ENCODE peak calls at places on chromosomes 4 and X, in five cellular contexts. One of them, this sample, is unnamed.

GRCh38 chr4:147843162-147843561 is 111.3 kb downstream of the ARHGAP10 start:
- DNase-seq in lower lobe of right lung: no peak
- DNase-seq in chondrocyte: no peak
- DNase-seq in neural progenitor cell: no peak
- DNase-seq in endothelial cell: no peak
- DNase-seq in this sample: no peak

GRCh38 chr4:122313001-122313400 is 65.8 kb upstream of the ADAD1 start:
- DNase-seq in lower lobe of right lung: no peak
- DNase-seq in chondrocyte: no peak
- DNase-seq in neural progenitor cell: no peak
- DNase-seq in endothelial cell: no peak
- DNase-seq in this sample: no peak

GRCh38 chr4:82688091-82688815 is 110.3 kb downstream of the SCD5 start:
- DNase-seq in lower lobe of right lung: no peak
- DNase-seq in chondrocyte: no peak
- DNase-seq in neural progenitor cell: no peak
- DNase-seq in endothelial cell: no peak
- DNase-seq in this sample: no peak

GRCh38 chr4:85774000-85774399 is 299.1 kb downstream of the ARHGAP24 start:
- DNase-seq in lower lobe of right lung: no peak
- DNase-seq in chondrocyte: no peak
- DNase-seq in neural progenitor cell: no peak
- DNase-seq in endothelial cell: no peak
- DNase-seq in this sample: no peak

GRCh38 chr4:56909083-56909981 is 1.6 kb downstream of the REST start:
- DNase-seq in lower lobe of right lung: peak
- DNase-seq in chondrocyte: no peak
- DNase-seq in neural progenitor cell: peak
- DNase-seq in endothelial cell: peak
- DNase-seq in this sample: no peak

GRCh38 chr4:10051536-10052135 is 30.3 kb upstream of the SLC2A9 start:
- DNase-seq in lower lobe of right lung: no peak
- DNase-seq in chondrocyte: no peak
- DNase-seq in neural progenitor cell: peak
- DNase-seq in endothelial cell: no peak
- DNase-seq in this sample: no peak

GRCh38 chr4:4762909-4763814 is 96.3 kb upstream of the MSX1 start:
- DNase-seq in lower lobe of right lung: no peak
- DNase-seq in chondrocyte: peak
- DNase-seq in neural progenitor cell: peak
- DNase-seq in endothelial cell: peak
- DNase-seq in this sample: no peak

GRCh38 chr4:135120190-135120589 is 918.6 kb upstream of the PABPC4L start:
- DNase-seq in lower lobe of right lung: no peak
- DNase-seq in chondrocyte: no peak
- DNase-seq in neural progenitor cell: no peak
- DNase-seq in endothelial cell: no peak
- DNase-seq in this sample: no peak

GRCh38 chr4:173556398-173557131 is 26.5 kb upstream of the HAND2 start:
- DNase-seq in lower lobe of right lung: no peak
- DNase-seq in chondrocyte: no peak
- DNase-seq in neural progenitor cell: no peak
- DNase-seq in endothelial cell: no peak
- DNase-seq in this sample: no peak

GRCh38 chrX:48721916-48722315 is 25.4 kb downstream of the SUV39H1 start:
- DNase-seq in lower lobe of right lung: no peak
- DNase-seq in chondrocyte: no peak
- DNase-seq in neural progenitor cell: no peak
- DNase-seq in endothelial cell: no peak
- DNase-seq in this sample: no peak

GRCh38 chr4:78534286-78534955 is 17.1 kb upstream of the ANXA3 start:
- DNase-seq in lower lobe of right lung: no peak
- DNase-seq in chondrocyte: no peak
- DNase-seq in neural progenitor cell: peak
- DNase-seq in endothelial cell: no peak
- DNase-seq in this sample: no peak

GRCh38 chrX:10892605-10893225 is 218.4 kb upstream of the HCCS start:
- DNase-seq in lower lobe of right lung: no peak
- DNase-seq in chondrocyte: no peak
- DNase-seq in neural progenitor cell: no peak
- DNase-seq in endothelial cell: no peak
- DNase-seq in this sample: no peak

GRCh38 chrX:68721991-68722860 is 74.8 kb downstream of the STARD8 start:
- DNase-seq in lower lobe of right lung: no peak
- DNase-seq in chondrocyte: peak
- DNase-seq in neural progenitor cell: no peak
- DNase-seq in endothelial cell: no peak
- DNase-seq in this sample: peak

GRCh38 chrX:13932416-13932815 is 97.3 kb downstream of the GEMIN8 start:
- DNase-seq in lower lobe of right lung: no peak
- DNase-seq in chondrocyte: no peak
- DNase-seq in neural progenitor cell: no peak
- DNase-seq in endothelial cell: no peak
- DNase-seq in this sample: no peak

GRCh38 chr4:26020083-26020668 is 106.2 kb downstream of the SMIM20 start:
- DNase-seq in lower lobe of right lung: no peak
- DNase-seq in chondrocyte: no peak
- DNase-seq in neural progenitor cell: no peak
- DNase-seq in endothelial cell: no peak
- DNase-seq in this sample: no peak

GRCh38 chr4:90977726-90978125 is 850.5 kb downstream of the CCSER1 start:
- DNase-seq in lower lobe of right lung: no peak
- DNase-seq in chondrocyte: no peak
- DNase-seq in neural progenitor cell: no peak
- DNase-seq in endothelial cell: no peak
- DNase-seq in this sample: no peak

GRCh38 chrX:17552251-17552650 is 177.3 kb downstream of the NHS start:
- DNase-seq in lower lobe of right lung: no peak
- DNase-seq in chondrocyte: no peak
- DNase-seq in neural progenitor cell: no peak
- DNase-seq in endothelial cell: no peak
- DNase-seq in this sample: no peak

GRCh38 chr4:13544556-13545393 is 467 bp upstream of the NKX3-2 start:
- DNase-seq in lower lobe of right lung: peak
- DNase-seq in chondrocyte: peak
- DNase-seq in neural progenitor cell: peak
- DNase-seq in endothelial cell: peak
- DNase-seq in this sample: peak

GRCh38 chr4:165204462-165204830 is 2.9 kb upstream of the KLHL2 start:
- DNase-seq in lower lobe of right lung: no peak
- DNase-seq in chondrocyte: no peak
- DNase-seq in neural progenitor cell: no peak
- DNase-seq in endothelial cell: no peak
- DNase-seq in this sample: no peak

GRCh38 chr4:56804551-56804950 is 16.9 kb downstream of the SPINK2 start:
- DNase-seq in lower lobe of right lung: no peak
- DNase-seq in chondrocyte: no peak
- DNase-seq in neural progenitor cell: no peak
- DNase-seq in endothelial cell: no peak
- DNase-seq in this sample: no peak

GRCh38 chrX:14963447-14964236 is 90.4 kb downstream of the MOSPD2 start:
- DNase-seq in lower lobe of right lung: no peak
- DNase-seq in chondrocyte: no peak
- DNase-seq in neural progenitor cell: no peak
- DNase-seq in endothelial cell: no peak
- DNase-seq in this sample: no peak

GRCh38 chrX:135382260-135382659 is 39.5 kb upstream of the SMIM10L2A start:
- DNase-seq in lower lobe of right lung: no peak
- DNase-seq in chondrocyte: no peak
- DNase-seq in neural progenitor cell: no peak
- DNase-seq in endothelial cell: peak
- DNase-seq in this sample: no peak

GRCh38 chr4:181770971-181771370 is 472.2 kb upstream of the TENM3 start:
- DNase-seq in lower lobe of right lung: no peak
- DNase-seq in chondrocyte: no peak
- DNase-seq in neural progenitor cell: no peak
- DNase-seq in endothelial cell: no peak
- DNase-seq in this sample: no peak

GRCh38 chr4:87298362-87298761 is 24.3 kb downstream of the HSD17B13 start:
- DNase-seq in lower lobe of right lung: no peak
- DNase-seq in chondrocyte: no peak
- DNase-seq in neural progenitor cell: no peak
- DNase-seq in endothelial cell: no peak
- DNase-seq in this sample: no peak

GRCh38 chrX:128975716-128976115 is 547.6 kb downstream of the SMARCA1 start:
- DNase-seq in lower lobe of right lung: no peak
- DNase-seq in chondrocyte: no peak
- DNase-seq in neural progenitor cell: peak
- DNase-seq in endothelial cell: peak
- DNase-seq in this sample: no peak

GRCh38 chr4:157023941-157024340 is 52.0 kb upstream of the GLRB start:
- DNase-seq in lower lobe of right lung: no peak
- DNase-seq in chondrocyte: no peak
- DNase-seq in neural progenitor cell: no peak
- DNase-seq in endothelial cell: no peak
- DNase-seq in this sample: no peak

GRCh38 chrX:32155044-32155638 is 1056.2 kb downstream of the DMD start:
- DNase-seq in lower lobe of right lung: no peak
- DNase-seq in chondrocyte: no peak
- DNase-seq in neural progenitor cell: peak
- DNase-seq in endothelial cell: no peak
- DNase-seq in this sample: no peak

GRCh38 chrX:32153586-32153985 is 1057.8 kb downstream of the DMD start:
- DNase-seq in lower lobe of right lung: no peak
- DNase-seq in chondrocyte: no peak
- DNase-seq in neural progenitor cell: no peak
- DNase-seq in endothelial cell: no peak
- DNase-seq in this sample: no peak

DNA sequence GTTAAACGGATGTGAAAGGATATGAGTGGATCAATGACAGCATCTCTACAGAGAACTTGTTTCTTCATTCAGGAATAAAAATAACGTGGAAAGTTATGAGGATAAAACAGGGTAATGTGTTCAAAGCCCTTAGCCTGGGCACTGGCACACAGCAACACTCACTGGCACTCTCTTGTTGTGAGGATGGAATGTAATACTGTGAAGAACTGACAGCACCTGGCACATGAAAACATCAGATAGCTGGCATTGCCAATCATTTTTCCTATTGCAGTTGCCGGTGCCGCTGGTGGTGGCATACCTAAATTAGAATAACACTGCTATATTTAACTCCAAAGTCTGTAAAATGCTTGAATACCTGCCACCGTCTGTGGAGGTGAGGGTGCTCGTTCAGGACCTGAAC is 1061.2 kb downstream of the DMD start:
- DNase-seq in lower lobe of right lung: no peak
- DNase-seq in chondrocyte: no peak
- DNase-seq in neural progenitor cell: no peak
- DNase-seq in endothelial cell: no peak
- DNase-seq in this sample: no peak
- TF ChIP-seq CTCF in lower lobe of right lung: no peak
- TF ChIP-seq CTCF in chondrocyte: no peak
- TF ChIP-seq CTCF in neural progenitor cell: no peak
- TF ChIP-seq CTCF in endothelial cell: no peak
- TF ChIP-seq CTCF in this sample: no peak

DNA sequence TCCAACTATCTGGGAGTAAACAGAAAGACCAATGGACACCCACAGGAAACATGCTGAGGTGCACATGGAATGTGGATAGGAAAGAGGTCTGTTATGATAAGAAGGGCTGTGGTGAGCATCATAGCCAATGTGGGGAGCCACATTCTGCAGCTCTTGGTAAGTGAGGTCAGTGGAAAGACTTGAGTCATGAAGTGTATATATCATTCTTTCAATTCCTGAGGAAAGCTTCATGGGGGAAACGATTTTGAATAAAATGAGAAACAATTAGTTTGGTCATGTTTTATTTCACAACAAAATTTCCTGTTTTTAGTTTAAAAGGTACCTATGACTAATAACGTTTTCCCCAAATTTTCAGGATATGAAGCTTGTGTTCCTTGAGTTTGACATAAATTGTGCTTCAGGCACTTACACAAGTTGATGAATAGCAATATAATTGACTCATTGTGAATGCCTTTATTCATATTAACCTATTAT is 41.4 kb upstream of the RASSF6 start:
- DNase-seq in lower lobe of right lung: no peak
- DNase-seq in chondrocyte: no peak
- DNase-seq in neural progenitor cell: no peak
- DNase-seq in endothelial cell: no peak
- DNase-seq in this sample: no peak
- TF ChIP-seq CTCF in lower lobe of right lung: no peak
- TF ChIP-seq CTCF in chondrocyte: no peak
- TF ChIP-seq CTCF in neural progenitor cell: no peak
- TF ChIP-seq CTCF in endothelial cell: no peak
- TF ChIP-seq CTCF in this sample: no peak

DNA sequence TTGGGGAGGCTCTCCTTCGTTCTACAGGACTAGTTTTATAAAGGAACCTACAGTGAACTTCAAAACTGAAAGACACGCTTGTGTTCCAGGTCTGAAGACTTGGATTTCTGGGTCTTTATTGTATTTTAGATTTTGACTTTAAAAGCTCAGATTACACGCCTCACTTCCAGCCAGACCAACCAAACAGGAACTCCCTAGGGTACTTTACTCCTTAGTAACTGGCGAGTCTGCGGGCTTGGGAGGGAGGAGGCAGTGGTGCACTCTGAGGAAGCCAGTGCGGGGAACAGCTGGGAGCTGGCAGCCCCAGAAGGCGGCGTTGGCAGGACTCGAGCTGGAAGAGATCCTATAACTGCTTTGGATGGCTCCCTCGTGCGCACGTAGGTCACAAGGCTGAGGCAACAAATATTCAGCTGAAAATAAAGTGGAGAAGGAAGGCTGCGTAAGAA is 388 bp upstream of the PHKA1 start:
- DNase-seq in lower lobe of right lung: peak
- DNase-seq in chondrocyte: peak
- DNase-seq in neural progenitor cell: peak
- DNase-seq in endothelial cell: peak
- DNase-seq in this sample: peak
- TF ChIP-seq CTCF in lower lobe of right lung: no peak
- TF ChIP-seq CTCF in chondrocyte: peak
- TF ChIP-seq CTCF in neural progenitor cell: no peak
- TF ChIP-seq CTCF in endothelial cell: no peak
- TF ChIP-seq CTCF in this sample: no peak

DNA sequence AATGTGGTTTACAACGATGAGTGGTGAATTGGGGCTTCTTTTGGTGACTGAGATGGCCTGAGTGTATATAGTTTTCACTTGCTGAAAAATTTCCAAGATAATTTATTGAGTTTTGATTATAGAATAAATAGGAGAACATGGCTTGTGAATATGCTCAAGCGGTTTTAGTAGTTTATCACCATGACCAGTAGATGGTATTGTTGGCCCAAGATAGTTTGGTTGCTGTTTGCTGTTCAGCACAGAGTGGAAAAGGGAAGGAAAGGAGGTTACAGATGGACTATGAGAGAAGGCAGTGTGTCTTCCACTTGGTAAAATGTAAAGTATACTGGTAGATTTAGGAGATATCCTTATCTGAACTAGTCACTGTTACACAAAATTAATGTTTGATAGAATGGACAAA is 55.8 kb upstream of the POU4F2 start:
- DNase-seq in lower lobe of right lung: no peak
- DNase-seq in chondrocyte: no peak
- DNase-seq in neural progenitor cell: peak
- DNase-seq in endothelial cell: peak
- DNase-seq in this sample: no peak
- TF ChIP-seq CTCF in lower lobe of right lung: no peak
- TF ChIP-seq CTCF in chondrocyte: peak
- TF ChIP-seq CTCF in neural progenitor cell: peak
- TF ChIP-seq CTCF in endothelial cell: no peak
- TF ChIP-seq CTCF in this sample: no peak